ENCODE peak calls at places on chromosome 17, in four cellular contexts. Q is IMR-90, H is mesenchymal stem cell, K is neuronal stem cell. V is an unnamed sample.

GRCh38 chr17:2963332-2964027 is 99.9 kb downstream of the OR1D5 start:
- DNase-seq in K (no peak), H (no peak), Q (no peak), V (no peak)

GRCh38 chr17:83171661-83172060 is 92.3 kb downstream of the METRNL start:
- DNase-seq in K (no peak), Q (no peak), H (no peak), V (no peak)

GRCh38 chr17:49548051-49548505 is 27.6 kb upstream of the NXPH3 start:
- DNase-seq in Q (no peak), K (no peak), H (no peak), V (no peak)

GRCh38 chr17:74873036-74873873 is 461 bp upstream of the FDXR start:
- DNase-seq in H (peak; percentile 100), K (peak; percentile 100), Q (peak; percentile 100), V (peak; percentile 100)

GRCh38 chr17:71398706-71399620 is 721.9 kb upstream of the SOX9 start:
- DNase-seq in Q (no peak), H (peak; percentile 36), K (no peak), V (peak; percentile 70)

GRCh38 chr17:2055494-2056220 is 754 bp downstream of the HIC1 start:
- DNase-seq in H (peak; percentile 37), K (no peak), Q (peak; percentile 55), V (no peak)

GRCh38 chr17:19302791-19303233 is 59.7 kb downstream of the B9D1 start:
- DNase-seq in K (no peak), Q (no peak), H (no peak), V (no peak)

GRCh38 chr17:32943206-32943605 is 15.3 kb downstream of the TMEM98 start:
- DNase-seq in K (no peak), Q (no peak), H (no peak), V (peak; percentile 54)

GRCh38 chr17:29347831-29348281 is 42.3 kb upstream of the TAOK1 start:
- DNase-seq in Q (no peak), H (peak; percentile 83), K (no peak), V (no peak)

GRCh38 chr17:79749156-79749815 is 18.5 kb downstream of the ENPP7 start:
- DNase-seq in K (no peak), Q (peak; percentile 73), H (peak; percentile 67), V (no peak)

GRCh38 chr17:50180593-50180992 is 14.8 kb downstream of the SGCA start:
- DNase-seq in K (no peak), Q (peak; percentile 24), H (no peak), V (no peak)

GRCh38 chr17:28272166-28272565 is 46.8 kb upstream of the TMEM97 start:
- DNase-seq in H (no peak), K (no peak), Q (peak; percentile 22), V (no peak)

GRCh38 chr17:69175812-69176517 is 34.3 kb upstream of the ABCA6 start:
- DNase-seq in H (peak; percentile 50), K (no peak), Q (peak; percentile 79), V (no peak)

GRCh38 chr17:66423436-66423922 is 121.1 kb downstream of the PRKCA start:
- DNase-seq in Q (no peak), K (no peak), H (no peak), V (peak; percentile 34)

GRCh38 chr17:496761-497586 is 144.4 kb upstream of the RPH3AL start:
- DNase-seq in H (peak; percentile 43), K (no peak), Q (peak; percentile 59), V (no peak)

GRCh38 chr17:1160591-1161041 is 19.2 kb downstream of the ABR start:
- DNase-seq in H (no peak), Q (no peak), K (no peak), V (no peak)

GRCh38 chr17:29376667-29377268 is 13.4 kb upstream of the TAOK1 start:
- DNase-seq in Q (peak; percentile 92), K (peak; percentile 42), H (peak; percentile 90), V (peak; percentile 71)

GRCh38 chr17:77254961-77255741 is 114.4 kb downstream of the SEC14L1 start:
- DNase-seq in Q (peak; percentile 86), H (peak; percentile 97), K (no peak), V (peak; percentile 68)

GRCh38 chr17:32631341-32632109 is 144.7 kb downstream of the CDK5R1 start:
- DNase-seq in H (no peak), Q (no peak), K (no peak), V (no peak)

GRCh38 chr17:27976331-27976730 is 66.1 kb upstream of the NLK start:
- DNase-seq in K (no peak), Q (no peak), H (no peak), V (no peak)

GRCh38 chr17:82985973-82986372 is 93.4 kb upstream of the METRNL start:
- DNase-seq in K (no peak), H (peak; percentile 26), Q (peak; percentile 46), V (peak; percentile 14)

GRCh38 chr17:50636804-50637195 is 2.1 kb downstream of the ABCC3 start:
- DNase-seq in K (no peak), Q (no peak), H (no peak), V (no peak)

GRCh38 chr17:34308376-34308775 is 10.9 kb upstream of the CCL8 start:
- DNase-seq in K (no peak), Q (no peak), H (no peak), V (no peak)

DNA sequence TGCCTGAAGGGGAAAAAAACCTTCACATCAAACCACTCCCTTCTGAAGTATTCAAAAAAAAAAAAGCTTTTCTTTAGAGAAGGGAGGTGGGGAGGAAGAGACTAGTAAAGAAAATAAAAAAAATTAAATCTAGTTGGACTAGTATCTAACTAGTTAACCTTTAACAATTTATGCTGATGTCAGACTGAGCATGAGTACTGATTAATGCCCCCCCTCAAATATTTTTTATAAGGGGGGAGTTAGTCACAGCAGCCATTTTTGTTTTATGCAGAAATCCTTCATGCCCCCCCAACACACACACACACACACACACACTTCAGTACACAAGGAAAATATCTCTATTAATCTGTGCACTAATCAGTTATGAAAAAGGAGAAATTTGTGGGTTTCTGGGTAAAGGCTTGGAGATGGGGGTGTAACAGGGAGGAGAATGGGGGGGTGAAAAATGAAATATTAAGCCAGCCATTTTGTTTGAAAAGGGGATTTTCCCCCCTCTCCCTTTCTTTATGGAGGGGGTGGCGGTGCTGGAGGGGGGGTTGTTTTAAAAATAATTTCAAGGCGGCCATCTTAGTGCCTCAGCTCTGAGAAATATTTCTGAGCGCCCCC is 4.7 kb upstream of the CHD3 start:
- DNase-seq in Q (peak; percentile 45), K (no peak), H (peak; percentile 44), V (no peak)
- H3K9ac ChIP-seq in Q (peak overlapping the region; percentile 70), K (no peak overlapping the region), H (peak overlapping the region; percentile 86), V (peak overlapping the region; percentile 58)

DNA sequence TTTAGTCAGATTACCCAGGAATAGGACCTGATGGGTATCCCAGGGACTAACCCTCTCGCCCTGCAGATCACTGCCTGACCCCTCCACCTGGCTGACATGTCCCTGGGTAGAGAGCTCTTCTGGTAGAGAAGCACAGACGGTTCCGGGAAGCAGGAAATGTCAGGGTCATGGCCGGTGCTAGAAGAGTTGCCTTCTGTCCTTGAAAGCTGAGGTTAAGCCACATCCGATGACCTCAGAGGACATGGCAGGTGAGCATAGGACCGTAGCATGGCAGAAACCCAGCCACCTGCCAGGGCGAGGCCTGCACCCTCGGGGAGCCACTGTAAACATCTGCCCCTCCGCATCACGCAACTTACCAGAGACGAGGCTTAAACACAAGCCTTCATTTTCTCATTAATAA is 483.7 kb downstream of the SOX9 start:
- DNase-seq in Q (no peak), K (no peak), H (no peak), V (no peak)
- H3K4me1 ChIP-seq in Q (peaks cover 16% of the 10 kb centered on the region), K (peaks cover 9% of the 10 kb centered on the region), H (peaks cover 19% of the 10 kb centered on the region), V (peaks cover 5% of the 10 kb centered on the region)

GRCh38 chr17:78556812-78557211 is 20.4 kb downstream of the DNAH17 start:
- DNase-seq in K (no peak), H (no peak), Q (no peak), V (no peak)

GRCh38 chr17:78558181-78558850 is 18.9 kb downstream of the DNAH17 start:
- DNase-seq in Q (no peak), K (no peak), H (peak; percentile 40), V (peak; percentile 56)

GRCh38 chr17:78559024-78559423 is 18.2 kb downstream of the DNAH17 start:
- DNase-seq in Q (no peak), K (no peak), H (no peak), V (no peak)

GRCh38 chr17:78557598-78558039 is 19.6 kb downstream of the DNAH17 start:
- DNase-seq in H (peak; percentile 82), K (no peak), Q (peak; percentile 60), V (peak; percentile 32)

DNA sequence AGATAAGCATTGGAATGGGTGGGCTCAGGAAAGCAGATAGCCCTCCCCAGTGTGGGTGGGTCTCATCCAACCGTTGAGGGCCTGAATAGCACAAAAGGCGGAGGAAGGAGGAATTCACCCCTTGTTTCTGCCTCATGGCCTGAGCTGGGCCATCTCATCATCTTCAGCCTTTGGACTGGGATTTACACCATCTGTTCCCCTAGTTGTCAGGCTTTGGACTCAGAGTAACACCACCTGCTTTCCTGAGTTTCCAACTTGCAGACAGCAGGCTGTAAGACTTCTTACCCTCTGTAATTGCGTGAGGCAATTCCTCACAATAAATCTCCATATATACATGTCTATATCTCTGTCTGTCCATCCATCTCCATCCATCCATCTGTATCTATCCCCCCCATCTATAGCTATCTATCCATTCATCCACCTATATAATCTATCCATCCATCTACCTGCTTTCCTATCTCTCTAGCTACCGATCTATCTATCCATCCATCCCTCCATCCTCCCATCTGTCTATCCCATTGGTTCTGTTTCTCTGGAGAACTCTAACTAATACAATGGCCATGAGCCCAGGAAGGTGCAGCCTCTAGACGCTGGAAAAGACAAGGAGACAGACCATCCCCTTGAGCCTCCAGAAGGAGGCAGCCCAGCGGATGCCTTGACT is 21.3 kb downstream of the DNAH17 start:
- DNase-seq in K (no peak), Q (no peak), H (no peak), V (no peak)
- H3K4ac ChIP-seq in K (no peak overlapping the region), Q (no peak overlapping the region), H (no peak overlapping the region), V (no peak overlapping the region)

GRCh38 chr17:39951924-39952664 is 10.7 kb upstream of the GSDMA start:
- DNase-seq in Q (no peak), K (no peak), H (no peak), V (no peak)
- H3K9ac ChIP-seq in Q (peak overlapping the region; percentile 78), K (peak overlapping the region; percentile 93), H (peak overlapping the region; percentile 64), V (peak overlapping the region; percentile 50)

GRCh38 chr17:57524790-57525543 is 220.1 kb downstream of the CCDC182 start:
- DNase-seq in K (no peak), H (no peak), Q (no peak), V (no peak)

GRCh38 chr17:57523926-57524634 is 221.0 kb downstream of the CCDC182 start:
- DNase-seq in Q (peak; percentile 61), H (no peak), K (no peak), V (no peak)

GRCh38 chr17:57519800-57520199 is 225.3 kb downstream of the CCDC182 start:
- DNase-seq in H (no peak), Q (no peak), K (no peak), V (no peak)

GRCh38 chr17:57521606-57522435 is 223.3 kb downstream of the CCDC182 start:
- DNase-seq in H (peak; percentile 85), K (no peak), Q (peak; percentile 37), V (no peak)

GRCh38 chr17:57522436-57523005 is 222.6 kb downstream of the CCDC182 start:
- DNase-seq in Q (no peak), K (no peak), H (no peak), V (no peak)
- H3K4me1 ChIP-seq in Q (peaks cover 33% of the 10 kb centered on the region), K (peaks cover 42% of the 10 kb centered on the region), H (peaks cover 18% of the 10 kb centered on the region), V (peaks cover 5% of the 10 kb centered on the region)

DNA sequence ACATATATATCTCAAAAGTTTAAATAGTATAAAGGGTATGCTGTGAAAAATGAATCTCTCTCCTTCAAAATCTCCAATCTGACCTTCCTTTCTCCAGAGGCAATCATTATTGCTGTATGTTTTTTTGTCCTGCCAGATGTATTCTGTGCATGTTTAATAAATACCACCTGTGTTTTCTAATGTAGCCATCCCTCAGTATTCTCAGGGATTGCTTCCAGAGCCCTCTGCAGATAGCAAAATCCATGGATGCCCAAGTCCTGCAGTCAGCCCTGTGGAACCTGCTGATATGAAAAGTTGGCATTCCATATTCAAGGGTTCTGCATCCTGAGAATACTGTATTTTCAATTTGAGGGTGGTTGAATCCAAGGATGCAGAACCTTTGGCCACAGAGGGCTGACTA is 42.9 kb downstream of the BPTF start:
- DNase-seq in K (no peak), Q (no peak), H (no peak), V (no peak)
- H3K4ac ChIP-seq in K (no peak overlapping the region), Q (no peak overlapping the region), H (no peak overlapping the region), V (no peak overlapping the region)

V was measured in mesendoderm.